ENCODE peak calls at places on chromosomes 4 and X, in six cellular contexts. One of them, this sample, is unnamed.

GRCh38 chr4:177227636-177228035 is 82.0 kb upstream of the NEIL3 start:
- DNase-seq in upper lobe of right lung: no peak
- DNase-seq in CD4-positive, CD25-positive, alpha-beta regulatory T cell: no peak
- DNase-seq in hepatocyte: no peak
- DNase-seq in A549: no peak
- DNase-seq in left lung: peak; percentile 48
- DNase-seq in this sample: no peak

GRCh38 chr4:148312996-148313490 is 129.2 kb downstream of the NR3C2 start:
- DNase-seq in left lung: no peak
- DNase-seq in CD4-positive, CD25-positive, alpha-beta regulatory T cell: no peak
- DNase-seq in upper lobe of right lung: no peak
- DNase-seq in hepatocyte: no peak
- DNase-seq in A549: no peak
- DNase-seq in this sample: no peak

GRCh38 chr4:135372131-135372530 is 1170.5 kb upstream of the PABPC4L start:
- DNase-seq in upper lobe of right lung: no peak
- DNase-seq in hepatocyte: no peak
- DNase-seq in CD4-positive, CD25-positive, alpha-beta regulatory T cell: no peak
- DNase-seq in left lung: peak; percentile 60
- DNase-seq in A549: no peak
- DNase-seq in this sample: no peak

GRCh38 chr4:94939791-94940530 is 182.2 kb downstream of the BMPR1B start:
- DNase-seq in upper lobe of right lung: no peak
- DNase-seq in A549: no peak
- DNase-seq in left lung: no peak
- DNase-seq in hepatocyte: no peak
- DNase-seq in CD4-positive, CD25-positive, alpha-beta regulatory T cell: no peak
- DNase-seq in this sample: no peak

GRCh38 chrX:97524997-97525396 is 641.3 kb downstream of the RPA4 start:
- DNase-seq in left lung: no peak
- DNase-seq in CD4-positive, CD25-positive, alpha-beta regulatory T cell: no peak
- DNase-seq in hepatocyte: no peak
- DNase-seq in A549: no peak
- DNase-seq in upper lobe of right lung: no peak
- DNase-seq in this sample: no peak

GRCh38 chrX:12463052-12463451 is 324.8 kb downstream of the FRMPD4 start:
- DNase-seq in CD4-positive, CD25-positive, alpha-beta regulatory T cell: no peak
- DNase-seq in hepatocyte: no peak
- DNase-seq in upper lobe of right lung: no peak
- DNase-seq in A549: no peak
- DNase-seq in left lung: no peak
- DNase-seq in this sample: no peak

GRCh38 chr4:186685744-186686143 is 37.9 kb downstream of the FAT1 start:
- DNase-seq in A549: peak; percentile 31
- DNase-seq in upper lobe of right lung: no peak
- DNase-seq in CD4-positive, CD25-positive, alpha-beta regulatory T cell: no peak
- DNase-seq in left lung: no peak
- DNase-seq in hepatocyte: peak; percentile 55
- DNase-seq in this sample: no peak

GRCh38 chr4:80610199-80610598 is 274.7 kb downstream of the CFAP299 start:
- DNase-seq in left lung: no peak
- DNase-seq in CD4-positive, CD25-positive, alpha-beta regulatory T cell: no peak
- DNase-seq in A549: no peak
- DNase-seq in hepatocyte: no peak
- DNase-seq in upper lobe of right lung: no peak
- DNase-seq in this sample: no peak

GRCh38 chrX:18426004-18426320 is 554 bp downstream of the CDKL5 start:
- DNase-seq in upper lobe of right lung: no peak
- DNase-seq in CD4-positive, CD25-positive, alpha-beta regulatory T cell: no peak
- DNase-seq in A549: no peak
- DNase-seq in left lung: no peak
- DNase-seq in hepatocyte: no peak
- DNase-seq in this sample: no peak

GRCh38 chr4:149765630-149766029 is 50.0 kb downstream of the IQCM start:
- DNase-seq in A549: no peak
- DNase-seq in upper lobe of right lung: no peak
- DNase-seq in CD4-positive, CD25-positive, alpha-beta regulatory T cell: no peak
- DNase-seq in hepatocyte: no peak
- DNase-seq in left lung: no peak
- DNase-seq in this sample: no peak

GRCh38 chr4:19961092-19961491 is 290.6 kb upstream of the SLIT2 start:
- DNase-seq in hepatocyte: no peak
- DNase-seq in upper lobe of right lung: no peak
- DNase-seq in A549: no peak
- DNase-seq in left lung: no peak
- DNase-seq in CD4-positive, CD25-positive, alpha-beta regulatory T cell: no peak
- DNase-seq in this sample: no peak

GRCh38 chr4:104901438-104901837 is 245.2 kb upstream of the TET2 start:
- DNase-seq in hepatocyte: peak; percentile 21
- DNase-seq in left lung: no peak
- DNase-seq in CD4-positive, CD25-positive, alpha-beta regulatory T cell: no peak
- DNase-seq in A549: no peak
- DNase-seq in upper lobe of right lung: no peak
- DNase-seq in this sample: no peak

GRCh38 chr4:118834070-118834469 is 1.9 kb downstream of the SEC24D start:
- DNase-seq in left lung: no peak
- DNase-seq in A549: no peak
- DNase-seq in hepatocyte: no peak
- DNase-seq in upper lobe of right lung: no peak
- DNase-seq in CD4-positive, CD25-positive, alpha-beta regulatory T cell: no peak
- DNase-seq in this sample: no peak

GRCh38 chr4:112288455-112288854 is 2.8 kb upstream of the TIFA start:
- DNase-seq in CD4-positive, CD25-positive, alpha-beta regulatory T cell: peak; percentile 26
- DNase-seq in upper lobe of right lung: no peak
- DNase-seq in hepatocyte: no peak
- DNase-seq in left lung: no peak
- DNase-seq in A549: no peak
- DNase-seq in this sample: no peak
- H3K4me1 ChIP-seq in CD4-positive, CD25-positive, alpha-beta regulatory T cell: peaks cover 55% of the 10 kb centered on the region
- H3K4me1 ChIP-seq in upper lobe of right lung: peaks cover 5% of the 10 kb centered on the region
- H3K4me1 ChIP-seq in hepatocyte: peaks cover 5% of the 10 kb centered on the region
- H3K4me1 ChIP-seq in left lung: peaks cover 59% of the 10 kb centered on the region
- H3K4me1 ChIP-seq in A549: peaks cover 5% of the 10 kb centered on the region
- H3K4me1 ChIP-seq in this sample: peaks cover 31% of the 10 kb centered on the region

GRCh38 chr4:77151246-77151645 is 5.8 kb upstream of the CCNG2 start:
- DNase-seq in A549: no peak
- DNase-seq in CD4-positive, CD25-positive, alpha-beta regulatory T cell: no peak
- DNase-seq in left lung: no peak
- DNase-seq in upper lobe of right lung: no peak
- DNase-seq in hepatocyte: no peak
- DNase-seq in this sample: no peak

GRCh38 chr4:77152421-77152820 is 4.6 kb upstream of the CCNG2 start:
- DNase-seq in hepatocyte: peak; percentile 55
- DNase-seq in CD4-positive, CD25-positive, alpha-beta regulatory T cell: no peak
- DNase-seq in A549: no peak
- DNase-seq in upper lobe of right lung: no peak
- DNase-seq in left lung: no peak
- DNase-seq in this sample: no peak

GRCh38 chr4:77148081-77148480 is 8.9 kb upstream of the CCNG2 start:
- DNase-seq in hepatocyte: no peak
- DNase-seq in A549: no peak
- DNase-seq in upper lobe of right lung: no peak
- DNase-seq in CD4-positive, CD25-positive, alpha-beta regulatory T cell: no peak
- DNase-seq in left lung: no peak
- DNase-seq in this sample: no peak

GRCh38 chr4:77147400-77147782 is 9.6 kb upstream of the CCNG2 start:
- DNase-seq in A549: no peak
- DNase-seq in upper lobe of right lung: no peak
- DNase-seq in CD4-positive, CD25-positive, alpha-beta regulatory T cell: no peak
- DNase-seq in left lung: no peak
- DNase-seq in hepatocyte: no peak
- DNase-seq in this sample: no peak

GRCh38 chr4:77149789-77150188 is 7.2 kb upstream of the CCNG2 start:
- DNase-seq in upper lobe of right lung: no peak
- DNase-seq in hepatocyte: no peak
- DNase-seq in left lung: no peak
- DNase-seq in CD4-positive, CD25-positive, alpha-beta regulatory T cell: no peak
- DNase-seq in A549: no peak
- DNase-seq in this sample: no peak
- H3K4me1 ChIP-seq in upper lobe of right lung: no peaks in the 10 kb centered on the region
- H3K4me1 ChIP-seq in hepatocyte: peaks cover 54% of the 10 kb centered on the region
- H3K4me1 ChIP-seq in left lung: peaks cover 19% of the 10 kb centered on the region
- H3K4me1 ChIP-seq in CD4-positive, CD25-positive, alpha-beta regulatory T cell: peaks cover 55% of the 10 kb centered on the region
- H3K4me1 ChIP-seq in A549: peaks cover 19% of the 10 kb centered on the region
- H3K4me1 ChIP-seq in this sample: no peaks in the 10 kb centered on the region

GRCh38 chrX:130091976-130092522 is 18.2 kb downstream of the ELF4 start:
- DNase-seq in A549: no peak
- DNase-seq in hepatocyte: peak; percentile 32
- DNase-seq in upper lobe of right lung: peak; percentile 80
- DNase-seq in left lung: peak; percentile 90
- DNase-seq in CD4-positive, CD25-positive, alpha-beta regulatory T cell: peak; percentile 74
- DNase-seq in this sample: peak; percentile 73
- H3K4me1 ChIP-seq in A549: peaks cover 6% of the 10 kb centered on the region
- H3K4me1 ChIP-seq in hepatocyte: peaks cover 3% of the 10 kb centered on the region
- H3K4me1 ChIP-seq in upper lobe of right lung: peaks cover 10% of the 10 kb centered on the region
- H3K4me1 ChIP-seq in left lung: peaks cover 73% of the 10 kb centered on the region
- H3K4me1 ChIP-seq in CD4-positive, CD25-positive, alpha-beta regulatory T cell: peaks cover 76% of the 10 kb centered on the region
- H3K4me1 ChIP-seq in this sample: peaks cover 44% of the 10 kb centered on the region

GRCh38 chr4:54092405-54092759 is 7.6 kb upstream of the GSX2 start:
- DNase-seq in CD4-positive, CD25-positive, alpha-beta regulatory T cell: no peak
- DNase-seq in A549: no peak
- DNase-seq in upper lobe of right lung: no peak
- DNase-seq in left lung: no peak
- DNase-seq in hepatocyte: no peak
- DNase-seq in this sample: no peak

GRCh38 chr4:54090404-54090803 is 9.6 kb upstream of the GSX2 start:
- DNase-seq in hepatocyte: no peak
- DNase-seq in left lung: no peak
- DNase-seq in A549: no peak
- DNase-seq in CD4-positive, CD25-positive, alpha-beta regulatory T cell: no peak
- DNase-seq in upper lobe of right lung: no peak
- DNase-seq in this sample: no peak

GRCh38 chr4:54092800-54093608 is 7.0 kb upstream of the GSX2 start:
- DNase-seq in left lung: no peak
- DNase-seq in hepatocyte: no peak
- DNase-seq in CD4-positive, CD25-positive, alpha-beta regulatory T cell: no peak
- DNase-seq in A549: no peak
- DNase-seq in upper lobe of right lung: no peak
- DNase-seq in this sample: no peak

GRCh38 chr4:54090804-54091623 is 8.9 kb upstream of the GSX2 start:
- DNase-seq in upper lobe of right lung: peak; percentile 75
- DNase-seq in A549: peak; percentile 32
- DNase-seq in CD4-positive, CD25-positive, alpha-beta regulatory T cell: no peak
- DNase-seq in hepatocyte: peak; percentile 55
- DNase-seq in left lung: peak; percentile 79
- DNase-seq in this sample: no peak

GRCh38 chr4:54091637-54092404 is 8.1 kb upstream of the GSX2 start:
- DNase-seq in CD4-positive, CD25-positive, alpha-beta regulatory T cell: peak; percentile 63
- DNase-seq in hepatocyte: peak; percentile 84
- DNase-seq in upper lobe of right lung: peak; percentile 91
- DNase-seq in A549: peak; percentile 76
- DNase-seq in left lung: peak; percentile 91
- DNase-seq in this sample: peak; percentile 81
- H3K4me1 ChIP-seq in CD4-positive, CD25-positive, alpha-beta regulatory T cell: peaks cover 16% of the 10 kb centered on the region
- H3K4me1 ChIP-seq in hepatocyte: peaks cover 10% of the 10 kb centered on the region
- H3K4me1 ChIP-seq in upper lobe of right lung: peaks cover 15% of the 10 kb centered on the region
- H3K4me1 ChIP-seq in A549: peaks cover 3% of the 10 kb centered on the region
- H3K4me1 ChIP-seq in left lung: peaks cover 16% of the 10 kb centered on the region
- H3K4me1 ChIP-seq in this sample: no peaks in the 10 kb centered on the region

This sample was measured in naive thymus-derived CD4-positive, alpha-beta T cell.